ENCODE peak calls at places on chromosomes 12 and 14, in nine cellular contexts. S, U, W, G, Z, Q, V, Y and O are unnamed samples.

GRCh38 chr14:36580856-36581831 is 1.3 kb downstream of the NKX2-8 start:
- DNase-seq in V (no peak), G (peak), S (no peak), Z (peak), Y (peak), U (peak), Q (peak), W (peak), O (peak)

GRCh38 chr12:82130763-82131162 is 227.4 kb downstream of the CCDC59 start:
- DNase-seq in Q (no peak), W (no peak), Y (no peak), S (no peak), Z (no peak), G (no peak), V (no peak), U (no peak), O (no peak)

GRCh38 chr12:94659531-94659930 is 9.2 kb upstream of the TMCC3 start:
- DNase-seq in Y (no peak), G (no peak), V (no peak), S (no peak), W (no peak), Q (no peak), U (no peak), Z (no peak), O (no peak)

GRCh38 chr14:83764656-83765055 is 1765.3 kb upstream of the FLRT2 start:
- DNase-seq in Y (no peak), V (no peak), U (no peak), G (no peak), S (no peak), Q (no peak), Z (no peak), W (no peak), O (no peak)

GRCh38 chr14:85907536-85907935 is 377.6 kb downstream of the FLRT2 start:
- DNase-seq in W (no peak), S (no peak), V (no peak), Y (no peak), Z (no peak), Q (peak), G (no peak), U (no peak), O (no peak)

GRCh38 chr12:67161322-67161918 is 107.7 kb upstream of the CAND1 start:
- DNase-seq in U (peak), V (no peak), S (peak), Z (peak), Q (peak), W (peak), Y (no peak), G (peak), O (peak)

GRCh38 chr12:88579941-88580871 is at the start of gene KITLG:
- DNase-seq in Q (peak), Z (peak), S (peak), G (peak), V (no peak), W (peak), U (peak), Y (peak), O (peak)

GRCh38 chr14:98290596-98290995 is 981.4 kb downstream of the BCL11B start:
- DNase-seq in Z (no peak), G (peak), V (no peak), Q (no peak), U (peak), S (no peak), W (no peak), Y (no peak), O (no peak)

GRCh38 chr12:63020269-63020668 is 85.3 kb upstream of the PPM1H start:
- DNase-seq in G (no peak), S (no peak), U (no peak), Q (no peak), Y (no peak), Z (no peak), V (no peak), W (no peak), O (no peak)

GRCh38 chr14:22838631-22839041 is 2.3 kb downstream of the MMP14 start:
- DNase-seq in Y (no peak), W (no peak), V (no peak), U (peak), G (peak), S (no peak), Q (no peak), Z (no peak), O (no peak)

GRCh38 chr12:29241821-29242591 is 92.9 kb downstream of the FAR2 start:
- DNase-seq in G (peak), U (peak), V (peak), Z (peak), Q (no peak), S (no peak), W (no peak), Y (no peak), O (no peak)

GRCh38 chr12:4119157-4119761 is 154.3 kb upstream of the CCND2 start:
- DNase-seq in V (no peak), U (no peak), W (no peak), Z (no peak), G (no peak), Q (no peak), S (no peak), Y (no peak), O (no peak)

GRCh38 chr12:132771126-132771838 is 9.7 kb upstream of the ANKLE2 start:
- DNase-seq in Z (peak), G (no peak), Q (no peak), V (peak), U (no peak), W (no peak), Y (no peak), S (no peak), O (no peak)

DNA sequence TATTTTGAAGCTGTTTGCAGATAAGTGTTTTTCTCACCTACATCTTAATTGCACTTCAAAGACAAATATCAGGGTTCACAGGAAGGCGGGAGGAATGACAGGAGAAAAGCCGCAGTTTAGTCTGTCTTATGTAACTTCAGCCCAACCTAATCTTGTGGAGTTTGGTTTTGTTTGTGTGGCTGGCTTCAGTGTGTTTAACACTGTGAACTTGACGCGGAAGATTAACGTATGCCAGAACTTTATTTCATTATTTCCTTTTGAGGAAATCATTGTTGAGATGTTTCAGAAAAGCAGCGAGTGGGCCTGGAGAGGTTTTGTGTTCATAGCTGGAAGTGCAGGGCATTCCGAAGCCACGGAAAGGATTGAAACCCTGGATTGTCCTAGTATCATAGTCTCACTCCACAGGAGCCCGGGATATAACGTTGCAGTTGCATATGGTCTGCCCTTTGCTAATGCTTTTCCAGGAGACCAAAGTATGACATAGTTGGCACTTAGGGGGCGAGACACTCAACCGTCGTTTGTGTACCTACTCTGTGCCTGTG is 2.0 kb downstream of the PELI2 start:
- DNase-seq in Q (no peak), U (no peak), Y (no peak), W (no peak), V (no peak), Z (no peak), G (no peak), S (no peak), O (no peak)
- TF ChIP-seq CTCF in Q (no peak), U (no peak), Y (no peak), W (peak), V (no peak), Z (no peak), G (peak), S (no peak), O (no peak)

GRCh38 chr12:8549381-8549780 is 8.7 kb upstream of the CLEC4E start:
- DNase-seq in Q (no peak), G (peak), U (no peak), Y (no peak), V (no peak), Z (no peak), W (no peak), S (no peak), O (no peak)

GRCh38 chr12:8541591-8541990 is 886 bp upstream of the CLEC4E start:
- DNase-seq in G (no peak), Q (no peak), W (no peak), Z (no peak), V (no peak), U (no peak), S (no peak), Y (no peak), O (no peak)

GRCh38 chr12:8548192-8548591 is 7.5 kb upstream of the CLEC4E start:
- DNase-seq in Y (no peak), V (no peak), Z (no peak), G (no peak), S (no peak), W (no peak), Q (no peak), U (no peak), O (no peak)

DNA sequence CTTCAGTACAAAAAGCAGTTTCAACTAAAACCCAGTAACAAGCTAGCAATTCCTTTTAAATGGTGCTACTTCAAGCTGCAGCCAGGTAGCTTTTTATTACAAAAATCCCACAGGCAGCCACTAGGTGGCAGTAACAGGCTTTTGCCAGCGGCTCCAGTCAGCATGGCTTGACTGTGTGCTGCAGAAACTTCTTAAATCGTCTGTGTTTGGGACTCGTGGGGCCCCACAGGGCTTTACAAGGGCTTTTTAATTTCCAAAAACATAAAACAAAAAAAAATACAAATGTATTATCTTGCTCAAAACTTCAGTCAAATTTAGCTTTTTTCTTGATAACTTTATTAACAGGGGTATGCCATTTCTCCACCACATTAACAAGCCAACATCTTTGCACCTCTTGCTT is 3.6 kb upstream of the CLEC4E start:
- DNase-seq in G (peak), Y (peak), Q (peak), W (peak), U (peak), V (peak), S (peak), Z (peak), O (peak)
- TF ChIP-seq CTCF in G (peak), Y (peak), Q (peak), W (peak), U (peak), V (peak), S (peak), Z (peak), O (peak)

DNA sequence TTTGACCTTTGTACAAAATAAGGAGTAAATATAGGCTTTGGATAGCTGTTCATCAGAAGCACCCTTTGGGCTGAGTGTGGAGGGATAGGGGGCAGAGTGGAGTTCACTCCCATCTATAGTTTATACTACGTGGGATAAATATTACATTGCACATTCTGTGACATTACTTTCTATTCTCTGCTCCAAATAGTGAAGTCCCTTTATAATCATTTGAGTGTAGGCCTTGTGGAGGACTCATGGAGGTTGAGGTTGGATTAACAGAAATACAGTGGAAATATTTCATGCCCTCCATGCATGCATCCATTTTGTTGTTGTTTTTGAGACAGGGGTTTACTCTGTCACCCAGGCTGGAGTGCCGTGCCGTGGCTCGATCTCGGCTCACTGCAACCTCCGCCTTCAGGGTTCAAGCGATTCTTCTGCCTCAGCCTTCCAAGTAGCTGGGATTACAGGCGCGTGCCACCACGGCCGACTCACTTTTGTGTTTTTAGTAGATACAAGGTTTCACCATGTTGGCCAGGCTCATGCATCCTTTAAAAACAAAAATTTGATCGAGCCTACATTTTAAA is 1.4 kb downstream of the CHPT1 start:
- DNase-seq in U (no peak), W (no peak), V (no peak), S (no peak), G (peak), Y (no peak), Q (no peak), Z (peak), O (no peak)
- TF ChIP-seq CTCF in U (no peak), W (no peak), V (no peak), S (no peak), G (peak), Y (peak), Q (peak), Z (peak), O (no peak)

GRCh38 chr12:98740751-98741150 is 95.7 kb downstream of the APAF1 start:
- DNase-seq in G (no peak), S (no peak), Y (no peak), W (no peak), Q (no peak), V (no peak), U (no peak), Z (no peak), O (no peak)
- TF ChIP-seq CTCF in G (no peak), S (no peak), Y (no peak), W (no peak), Q (no peak), V (no peak), U (no peak), Z (no peak), O (no peak)

DNA sequence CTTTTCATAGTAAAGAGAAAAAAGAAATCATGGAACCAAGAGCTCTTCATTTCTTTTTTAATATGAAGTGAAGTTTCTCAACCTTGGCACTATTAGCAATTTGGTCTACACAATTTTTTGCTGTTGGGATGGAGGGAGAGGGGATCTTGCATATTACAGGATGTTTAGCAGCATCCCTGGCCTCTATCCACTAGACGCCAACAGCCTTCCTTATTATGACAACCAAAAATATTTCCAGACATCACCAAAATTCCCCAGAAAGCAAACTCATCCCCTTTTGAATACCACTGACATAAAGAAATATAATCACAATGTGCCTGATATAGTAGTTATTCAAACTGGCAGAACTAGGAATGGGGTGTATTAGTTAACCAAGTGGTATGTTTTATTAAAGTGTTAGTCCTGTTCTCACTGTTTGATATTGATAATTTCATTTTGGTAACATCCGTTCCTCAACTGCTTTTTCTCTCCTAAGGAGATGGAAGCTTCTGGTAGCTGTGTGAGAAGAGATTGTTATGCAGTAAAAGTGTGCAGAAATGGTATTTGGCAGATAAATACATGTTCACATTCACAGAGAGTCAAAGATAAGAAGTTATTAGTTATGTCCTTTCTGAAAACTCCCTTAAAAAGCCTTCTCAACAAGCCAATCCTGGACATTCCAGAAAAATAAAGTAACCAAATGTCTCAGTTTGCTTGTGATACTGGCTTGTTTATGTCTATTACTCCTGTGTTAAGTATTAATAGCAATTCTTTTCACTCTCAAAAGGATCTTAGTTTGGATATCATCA is 699.9 kb downstream of the C12orf50 start:
- DNase-seq in W (no peak), U (no peak), Z (no peak), Q (no peak), S (no peak), V (no peak), Y (no peak), G (no peak), O (no peak)
- TF ChIP-seq CTCF in W (no peak), U (no peak), Z (no peak), Q (no peak), S (no peak), V (no peak), Y (no peak), G (no peak), O (no peak)

DNA sequence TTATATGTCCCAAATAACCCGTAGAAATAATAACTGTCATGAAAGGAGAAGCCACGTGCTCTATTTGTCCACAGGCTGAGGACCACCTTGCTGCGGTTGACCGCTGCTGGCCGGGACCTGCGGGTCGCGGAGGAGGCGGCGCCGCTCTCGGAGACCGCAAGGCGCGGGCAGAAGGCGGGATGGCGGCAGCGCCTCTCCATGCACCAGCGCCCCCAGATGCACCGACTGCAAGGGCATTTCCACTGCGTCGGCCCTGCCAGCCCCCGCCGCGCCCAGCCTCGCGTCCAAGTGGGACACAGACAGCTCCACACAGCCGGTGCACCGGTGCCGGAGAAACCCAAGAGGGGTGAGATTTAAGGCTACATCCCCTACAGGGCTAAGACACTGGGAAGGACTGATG is 21.0 kb downstream of the RPGRIP1 start:
- DNase-seq in U (no peak), G (no peak), Q (peak), V (peak), Z (no peak), S (peak), W (peak), Y (peak), O (peak)
- TF ChIP-seq CTCF in U (no peak), G (no peak), Q (peak), V (no peak), Z (no peak), S (no peak), W (no peak), Y (peak), O (no peak)

DNA sequence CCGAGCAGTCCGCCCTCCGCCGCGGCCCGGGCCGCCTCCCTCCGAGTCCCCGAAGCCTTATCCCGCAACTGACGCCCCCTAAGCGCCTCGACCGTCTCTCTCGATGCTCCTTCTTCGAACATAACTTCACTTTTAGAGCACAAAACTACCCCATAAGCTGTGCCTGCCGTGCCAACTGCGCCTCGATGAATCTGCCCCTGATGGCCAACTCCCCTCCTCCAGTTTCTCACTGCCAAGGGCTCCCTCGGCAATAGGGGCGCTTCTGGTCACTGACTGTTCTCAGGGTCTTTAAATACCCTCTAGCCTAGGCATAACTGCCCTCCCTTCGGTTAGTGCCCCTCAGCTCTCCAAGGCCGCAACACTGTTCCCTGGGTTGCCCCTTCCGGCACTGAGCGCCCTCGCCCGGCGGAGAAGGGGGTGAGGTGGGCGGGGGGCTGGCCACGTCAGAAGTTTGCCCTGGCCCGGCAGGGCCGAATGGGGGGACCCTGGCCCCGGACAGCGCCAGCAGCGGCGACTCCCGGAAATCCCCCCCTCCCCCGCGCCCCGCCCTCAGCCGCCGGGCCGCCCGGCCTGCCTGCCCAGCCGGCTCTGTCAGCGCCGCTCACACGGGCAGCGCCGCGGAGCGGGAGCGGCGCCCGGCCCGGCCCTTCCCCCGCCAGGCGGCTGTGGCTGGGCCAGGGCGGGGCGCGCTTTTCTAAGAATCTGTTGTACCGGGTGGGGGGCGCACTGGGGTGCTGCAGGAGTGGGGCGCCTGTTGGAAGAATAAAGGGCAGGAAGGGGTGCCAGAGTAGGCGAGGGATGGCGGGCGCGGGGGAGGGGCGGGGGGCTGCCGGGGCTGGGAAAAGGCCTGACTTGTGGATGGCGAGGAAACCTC is 10.6 kb downstream of the RARG start:
- DNase-seq in S (peak), Y (peak), Z (peak), G (peak), U (no peak), W (peak), V (no peak), Q (peak), O (peak)
- TF ChIP-seq CTCF in S (no peak), Y (peak), Z (no peak), G (no peak), U (peak), W (no peak), V (no peak), Q (peak), O (no peak)

DNA sequence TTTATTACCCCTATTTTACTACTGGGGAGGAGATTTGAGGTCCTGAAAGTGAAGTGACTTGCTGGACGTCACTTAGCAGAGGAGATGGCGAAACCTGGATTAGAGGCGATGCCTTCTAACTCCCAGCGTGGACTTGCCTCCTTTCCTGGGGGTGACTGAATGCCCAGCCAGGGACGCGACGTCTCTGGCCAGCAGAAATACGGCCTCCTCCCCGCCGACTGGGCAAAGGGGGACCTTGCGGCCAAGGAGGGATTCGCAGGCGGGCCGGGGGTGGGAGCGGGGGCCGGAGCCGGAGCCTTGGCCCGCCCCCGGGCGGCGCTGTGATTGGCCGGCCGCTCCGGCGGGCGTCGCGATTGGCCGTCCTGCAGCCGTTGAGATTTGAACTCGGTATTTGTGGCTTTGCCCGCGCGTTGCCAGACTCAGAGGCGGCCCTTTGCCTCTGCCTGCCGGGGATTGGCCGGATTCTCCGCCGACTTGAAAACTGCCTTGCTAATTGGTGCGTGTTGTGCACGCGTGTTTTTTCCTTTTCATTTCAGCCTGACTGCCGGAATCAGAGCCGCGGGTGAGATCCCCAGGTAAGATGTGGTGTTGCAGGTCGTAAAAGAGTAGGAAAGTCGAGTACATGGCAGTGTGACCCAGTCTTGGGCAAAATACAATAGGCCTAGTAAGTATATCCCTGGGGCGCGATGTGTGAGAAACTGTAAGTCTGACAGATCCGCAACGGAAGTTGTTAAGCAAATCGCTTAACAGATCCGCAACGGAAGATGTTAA is at the start of gene NCAPD2:
- DNase-seq in S (peak), Y (peak), U (peak), W (peak), G (peak), V (peak), Q (peak), Z (peak), O (peak)
- TF ChIP-seq CTCF in S (no peak), Y (peak), U (peak), W (peak), G (peak), V (no peak), Q (no peak), Z (peak), O (no peak)